ENCODE peak calls at places on chromosomes 5 and 9, in five cellular contexts. X is HTR-8/SVneo, Y is PC-3, W is colonic mucosa, J is anterior cingulate cortex. O is an unnamed sample.

GRCh38 chr5:177981296-177982071 is 14.6 kb downstream of the PROP1 start:
- DNase-seq in J (no peak), X (no peak), Y (no peak), W (no peak), O (no peak)

GRCh38 chr5:81783401-81783800 is 32.5 kb upstream of the SSBP2 start:
- DNase-seq in W (no peak), Y (no peak), J (no peak), X (no peak), O (no peak)

GRCh38 chr9:104934686-104935413 is 6.9 kb upstream of the ABCA1 start:
- DNase-seq in X (no peak), W (no peak), J (no peak), Y (no peak), O (no peak)

GRCh38 chr5:143682221-143682620 is 129.7 kb upstream of the HMHB1 start:
- DNase-seq in W (no peak), Y (no peak), J (no peak), X (no peak), O (no peak)

GRCh38 chr5:26492835-26493459 is 545.4 kb downstream of the CDH9 start:
- DNase-seq in X (no peak), J (no peak), Y (no peak), W (no peak), O (no peak)

GRCh38 chr9:123069010-123069481 is 35.6 kb downstream of the GPR21 start:
- DNase-seq in J (no peak), Y (no peak), X (no peak), W (no peak), O (no peak)

GRCh38 chr9:135948873-135949665 is 12.1 kb downstream of the UBAC1 start:
- DNase-seq in Y (no peak), J (no peak), W (no peak), X (no peak), O (no peak)

GRCh38 chr9:131999692-132000551 is 79.7 kb downstream of the MED27 start:
- DNase-seq in J (no peak), X (peak), Y (peak), W (no peak), O (peak)

GRCh38 chr9:105438136-105438839 is 9.5 kb upstream of the FSD1L start:
- DNase-seq in X (no peak), W (no peak), Y (no peak), J (no peak), O (no peak)

GRCh38 chr5:171094356-171094755 is 214.7 kb upstream of the TLX3 start:
- DNase-seq in Y (no peak), J (no peak), W (no peak), X (no peak), O (no peak)

GRCh38 chr5:144832416-144832815 is 661.7 kb downstream of the KCTD16 start:
- DNase-seq in X (no peak), W (no peak), Y (no peak), J (no peak), O (no peak)

GRCh38 chr5:111463304-111463703 is 49.0 kb downstream of the STARD4 start:
- DNase-seq in X (no peak), Y (no peak), J (no peak), W (no peak), O (no peak)

GRCh38 chr5:14125262-14125661 is 17.9 kb upstream of the TRIO start:
- DNase-seq in W (no peak), Y (no peak), J (no peak), X (no peak), O (no peak)